ENCODE peak calls at places on chromosomes 1 and 21, in six cellular contexts. One of them, this sample, is unnamed. For H3K27me3, the result is how much of the 10 kb centered on the place peaks cover.

GRCh38 chr1:209989525-209989924 is 51.5 kb downstream of the SYT14 start:
- DNase-seq in esophagus squamous epithelium: no peak
- DNase-seq in effector memory CD4-positive, alpha-beta T cell: no peak
- DNase-seq in SJSA1: peak
- DNase-seq in lung: no peak
- DNase-seq in ovary: no peak
- DNase-seq in this sample: no peak

GRCh38 chr1:182752827-182753104 is 36.8 kb upstream of the NPL start:
- DNase-seq in ovary: no peak
- DNase-seq in lung: no peak
- DNase-seq in effector memory CD4-positive, alpha-beta T cell: no peak
- DNase-seq in esophagus squamous epithelium: no peak
- DNase-seq in SJSA1: no peak
- DNase-seq in this sample: no peak

GRCh38 chr21:41095983-41096382 is 72.0 kb upstream of the BACE2 start:
- DNase-seq in effector memory CD4-positive, alpha-beta T cell: no peak
- DNase-seq in SJSA1: no peak
- DNase-seq in ovary: no peak
- DNase-seq in lung: no peak
- DNase-seq in esophagus squamous epithelium: no peak
- DNase-seq in this sample: no peak

GRCh38 chr1:212514056-212514614 is 81.4 kb downstream of the NENF start:
- DNase-seq in lung: peak
- DNase-seq in effector memory CD4-positive, alpha-beta T cell: no peak
- DNase-seq in ovary: no peak
- DNase-seq in SJSA1: peak
- DNase-seq in esophagus squamous epithelium: no peak
- DNase-seq in this sample: no peak

GRCh38 chr1:111506561-111506960 is 3.1 kb upstream of the ADORA3 start:
- DNase-seq in esophagus squamous epithelium: no peak
- DNase-seq in SJSA1: no peak
- DNase-seq in lung: no peak
- DNase-seq in effector memory CD4-positive, alpha-beta T cell: no peak
- DNase-seq in ovary: no peak
- DNase-seq in this sample: no peak

GRCh38 chr1:184483101-184483813 is 96.4 kb downstream of the C1orf21 start:
- DNase-seq in effector memory CD4-positive, alpha-beta T cell: no peak
- DNase-seq in ovary: no peak
- DNase-seq in lung: peak
- DNase-seq in SJSA1: no peak
- DNase-seq in esophagus squamous epithelium: no peak
- DNase-seq in this sample: peak

GRCh38 chr1:202698276-202698675 is 12.0 kb downstream of the SYT2 start:
- DNase-seq in esophagus squamous epithelium: no peak
- DNase-seq in effector memory CD4-positive, alpha-beta T cell: no peak
- DNase-seq in SJSA1: no peak
- DNase-seq in lung: no peak
- DNase-seq in ovary: no peak
- DNase-seq in this sample: no peak

GRCh38 chr1:61641578-61642336 is 83.2 kb downstream of the TM2D1 start:
- DNase-seq in ovary: peak
- DNase-seq in effector memory CD4-positive, alpha-beta T cell: no peak
- DNase-seq in SJSA1: peak
- DNase-seq in esophagus squamous epithelium: no peak
- DNase-seq in lung: peak
- DNase-seq in this sample: peak

GRCh38 chr1:26127235-26128163 is 15.9 kb downstream of the PDIK1L start:
- DNase-seq in ovary: no peak
- DNase-seq in esophagus squamous epithelium: no peak
- DNase-seq in lung: no peak
- DNase-seq in SJSA1: no peak
- DNase-seq in effector memory CD4-positive, alpha-beta T cell: no peak
- DNase-seq in this sample: no peak

GRCh38 chr1:85282424-85282823 is 6.0 kb upstream of the BCL10 start:
- DNase-seq in ovary: no peak
- DNase-seq in esophagus squamous epithelium: no peak
- DNase-seq in effector memory CD4-positive, alpha-beta T cell: no peak
- DNase-seq in lung: no peak
- DNase-seq in SJSA1: no peak
- DNase-seq in this sample: no peak

GRCh38 chr1:53765656-53766055 is 26.7 kb upstream of the GLIS1 start:
- DNase-seq in lung: no peak
- DNase-seq in effector memory CD4-positive, alpha-beta T cell: no peak
- DNase-seq in SJSA1: peak
- DNase-seq in ovary: no peak
- DNase-seq in esophagus squamous epithelium: no peak
- DNase-seq in this sample: no peak

GRCh38 chr1:40919475-40920011 is 57.4 kb upstream of the CITED4 start:
- DNase-seq in esophagus squamous epithelium: no peak
- DNase-seq in SJSA1: no peak
- DNase-seq in ovary: no peak
- DNase-seq in effector memory CD4-positive, alpha-beta T cell: no peak
- DNase-seq in lung: no peak
- DNase-seq in this sample: no peak

GRCh38 chr1:218705391-218705790 is 360.3 kb downstream of the TGFB2 start:
- DNase-seq in effector memory CD4-positive, alpha-beta T cell: no peak
- DNase-seq in ovary: no peak
- DNase-seq in SJSA1: no peak
- DNase-seq in lung: no peak
- DNase-seq in esophagus squamous epithelium: no peak
- DNase-seq in this sample: no peak

GRCh38 chr1:32972814-32973428 is 8.3 kb upstream of the RNF19B start:
- DNase-seq in ovary: peak
- DNase-seq in effector memory CD4-positive, alpha-beta T cell: no peak
- DNase-seq in SJSA1: peak
- DNase-seq in esophagus squamous epithelium: no peak
- DNase-seq in lung: peak
- DNase-seq in this sample: no peak

GRCh38 chr1:182397653-182398388 is 2.6 kb downstream of the TEDDM1 start:
- DNase-seq in effector memory CD4-positive, alpha-beta T cell: no peak
- DNase-seq in esophagus squamous epithelium: no peak
- DNase-seq in lung: peak
- DNase-seq in SJSA1: no peak
- DNase-seq in ovary: no peak
- DNase-seq in this sample: no peak

GRCh38 chr1:220876511-220877347 is 2.5 kb upstream of the HLX start:
- DNase-seq in effector memory CD4-positive, alpha-beta T cell: no peak
- DNase-seq in lung: no peak
- DNase-seq in SJSA1: no peak
- DNase-seq in esophagus squamous epithelium: no peak
- DNase-seq in ovary: no peak
- DNase-seq in this sample: no peak

GRCh38 chr1:183180213-183180612 is 5.9 kb upstream of the LAMC2 start:
- DNase-seq in ovary: no peak
- DNase-seq in lung: peak
- DNase-seq in effector memory CD4-positive, alpha-beta T cell: no peak
- DNase-seq in SJSA1: no peak
- DNase-seq in esophagus squamous epithelium: no peak
- DNase-seq in this sample: peak

GRCh38 chr1:144101397-144102050 is 129.7 kb upstream of the FAM72C start:
- DNase-seq in esophagus squamous epithelium: no peak
- DNase-seq in ovary: peak
- DNase-seq in SJSA1: no peak
- DNase-seq in effector memory CD4-positive, alpha-beta T cell: peak
- DNase-seq in lung: peak
- DNase-seq in this sample: no peak

GRCh38 chr21:41361786-41362604 is at the start of gene MX2:
- DNase-seq in lung: peak
- DNase-seq in esophagus squamous epithelium: peak
- DNase-seq in effector memory CD4-positive, alpha-beta T cell: peak
- DNase-seq in ovary: no peak
- DNase-seq in SJSA1: peak
- DNase-seq in this sample: peak

GRCh38 chr1:204623894-204624361 is 61.6 kb downstream of the LRRN2 start:
- DNase-seq in esophagus squamous epithelium: no peak
- DNase-seq in ovary: no peak
- DNase-seq in lung: no peak
- DNase-seq in effector memory CD4-positive, alpha-beta T cell: no peak
- DNase-seq in SJSA1: no peak
- DNase-seq in this sample: no peak

GRCh38 chr1:26630634-26631033 is 65.2 kb upstream of the ARID1A start:
- DNase-seq in SJSA1: no peak
- DNase-seq in ovary: no peak
- DNase-seq in lung: no peak
- DNase-seq in esophagus squamous epithelium: no peak
- DNase-seq in effector memory CD4-positive, alpha-beta T cell: no peak
- DNase-seq in this sample: no peak

DNA sequence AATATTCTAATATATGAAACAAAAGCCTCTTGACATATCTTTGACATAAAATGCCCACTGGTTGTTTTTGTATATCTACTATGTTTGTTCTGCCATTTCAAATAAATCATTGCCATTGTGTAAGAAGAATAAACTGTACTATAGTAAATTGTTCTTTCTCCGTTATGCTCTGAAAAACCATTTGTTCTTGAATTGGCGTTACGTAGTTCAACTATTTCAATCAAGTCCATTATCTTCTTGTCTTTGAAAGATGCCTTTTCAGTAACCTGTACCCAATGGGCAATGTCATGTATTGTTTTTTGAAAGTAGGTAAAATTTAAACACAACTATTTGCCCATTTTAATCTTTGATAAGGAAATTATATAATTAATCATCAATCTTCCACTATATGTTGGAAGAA is 294.7 kb downstream of the PTPRC start:
- DNase-seq in ovary: no peak
- DNase-seq in effector memory CD4-positive, alpha-beta T cell: no peak
- DNase-seq in SJSA1: peak
- DNase-seq in lung: no peak
- DNase-seq in esophagus squamous epithelium: no peak
- DNase-seq in this sample: no peak
- H3K4me3 ChIP-seq in ovary: no peak
- H3K4me3 ChIP-seq in effector memory CD4-positive, alpha-beta T cell: no peak
- H3K4me3 ChIP-seq in SJSA1: peak
- H3K4me3 ChIP-seq in lung: no peak
- H3K4me3 ChIP-seq in esophagus squamous epithelium: peak
- H3K4me3 ChIP-seq in this sample: peak

GRCh38 chr1:3989465-3989864 is 89.4 kb upstream of the C1orf174 start:
- DNase-seq in esophagus squamous epithelium: no peak
- DNase-seq in ovary: no peak
- DNase-seq in effector memory CD4-positive, alpha-beta T cell: no peak
- DNase-seq in SJSA1: no peak
- DNase-seq in lung: no peak
- DNase-seq in this sample: no peak
- H3K27me3 ChIP-seq in esophagus squamous epithelium: under half
- H3K27me3 ChIP-seq in ovary: under half
- H3K27me3 ChIP-seq in effector memory CD4-positive, alpha-beta T cell: under half
- H3K27me3 ChIP-seq in SJSA1: under half
- H3K27me3 ChIP-seq in lung: under half
- H3K27me3 ChIP-seq in this sample: under half

DNA sequence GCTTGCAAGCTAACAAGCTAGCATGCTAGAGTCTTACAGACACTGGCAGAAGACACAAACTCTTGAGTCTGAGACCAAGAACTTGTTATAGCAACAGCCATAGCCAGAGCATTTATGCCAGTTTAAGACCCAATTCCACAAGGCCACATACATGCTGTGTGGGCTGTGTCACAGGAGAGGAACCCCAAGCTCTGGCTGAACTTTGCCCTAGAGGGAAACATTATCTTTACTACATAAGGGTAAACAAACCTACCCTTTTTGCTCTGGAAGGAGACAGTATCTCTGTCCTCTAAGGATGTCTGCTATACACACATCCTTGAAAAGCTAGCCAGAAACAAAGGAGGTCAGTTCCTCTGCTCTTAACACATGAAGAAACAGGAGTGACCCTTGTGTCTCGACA is 70.3 kb downstream of the HSF2BP start:
- DNase-seq in esophagus squamous epithelium: no peak
- DNase-seq in lung: no peak
- DNase-seq in SJSA1: no peak
- DNase-seq in effector memory CD4-positive, alpha-beta T cell: no peak
- DNase-seq in ovary: no peak
- DNase-seq in this sample: no peak
- H3K4me3 ChIP-seq in esophagus squamous epithelium: no peak
- H3K4me3 ChIP-seq in lung: no peak
- H3K4me3 ChIP-seq in SJSA1: no peak
- H3K4me3 ChIP-seq in effector memory CD4-positive, alpha-beta T cell: no peak
- H3K4me3 ChIP-seq in ovary: no peak
- H3K4me3 ChIP-seq in this sample: no peak

GRCh38 chr21:22892757-22893156 is 1894.5 kb downstream of the NCAM2 start:
- DNase-seq in esophagus squamous epithelium: no peak
- DNase-seq in effector memory CD4-positive, alpha-beta T cell: no peak
- DNase-seq in ovary: no peak
- DNase-seq in lung: no peak
- DNase-seq in SJSA1: no peak
- DNase-seq in this sample: no peak

GRCh38 chr21:22889445-22889844 is 1891.2 kb downstream of the NCAM2 start:
- DNase-seq in esophagus squamous epithelium: no peak
- DNase-seq in lung: no peak
- DNase-seq in SJSA1: no peak
- DNase-seq in ovary: no peak
- DNase-seq in effector memory CD4-positive, alpha-beta T cell: no peak
- DNase-seq in this sample: no peak

GRCh38 chr21:22890656-22891055 is 1892.4 kb downstream of the NCAM2 start:
- DNase-seq in lung: no peak
- DNase-seq in esophagus squamous epithelium: no peak
- DNase-seq in effector memory CD4-positive, alpha-beta T cell: no peak
- DNase-seq in SJSA1: no peak
- DNase-seq in ovary: no peak
- DNase-seq in this sample: no peak

DNA sequence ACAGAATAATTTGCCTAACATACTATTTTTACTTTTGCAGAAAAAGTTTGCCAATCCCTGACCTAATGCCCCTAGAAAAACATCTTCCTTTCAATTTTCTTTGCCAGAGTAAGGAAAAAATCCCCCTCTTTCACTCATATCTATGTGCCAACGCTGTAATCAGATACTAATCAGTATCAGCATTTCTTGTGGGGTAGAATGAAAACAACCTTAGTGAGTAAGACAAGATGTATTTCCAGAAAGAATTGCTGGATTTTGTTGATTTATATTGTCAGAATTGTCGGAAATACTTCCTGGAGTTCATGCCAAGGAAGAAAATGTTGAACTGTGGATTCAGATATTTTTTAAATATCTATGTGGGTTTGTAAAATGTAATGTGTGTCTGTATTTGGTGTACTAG is 1893.8 kb downstream of the NCAM2 start:
- DNase-seq in effector memory CD4-positive, alpha-beta T cell: no peak
- DNase-seq in SJSA1: no peak
- DNase-seq in esophagus squamous epithelium: no peak
- DNase-seq in ovary: no peak
- DNase-seq in lung: no peak
- DNase-seq in this sample: no peak
- H3K27me3 ChIP-seq in effector memory CD4-positive, alpha-beta T cell: under half
- H3K27me3 ChIP-seq in SJSA1: under half
- H3K27me3 ChIP-seq in esophagus squamous epithelium: under half
- H3K27me3 ChIP-seq in ovary: under half
- H3K27me3 ChIP-seq in lung: under half
- H3K27me3 ChIP-seq in this sample: under half

DNA sequence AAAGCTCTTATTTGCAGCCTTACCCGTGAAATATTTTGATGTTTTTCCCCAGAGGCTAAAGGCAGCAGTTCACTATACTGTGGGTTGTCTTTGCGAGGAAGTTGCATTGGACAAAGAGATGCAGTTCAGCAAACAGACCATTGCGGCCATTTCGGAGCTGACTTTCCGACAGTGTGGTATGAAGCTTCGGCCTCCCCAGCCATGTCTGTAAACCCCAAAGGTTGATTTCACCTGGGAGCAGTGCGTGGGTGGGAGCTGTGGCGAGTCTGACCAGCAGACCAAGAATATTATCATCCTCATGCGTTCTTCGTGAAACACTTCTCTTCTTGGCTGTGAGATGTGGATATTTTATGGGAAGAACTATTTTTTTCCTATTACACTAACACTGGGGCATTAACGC is 3.6 kb downstream of the CENPS start:
- DNase-seq in ovary: no peak
- DNase-seq in effector memory CD4-positive, alpha-beta T cell: no peak
- DNase-seq in esophagus squamous epithelium: no peak
- DNase-seq in SJSA1: no peak
- DNase-seq in lung: no peak
- DNase-seq in this sample: no peak
- H3K4me3 ChIP-seq in ovary: no peak
- H3K4me3 ChIP-seq in effector memory CD4-positive, alpha-beta T cell: no peak
- H3K4me3 ChIP-seq in esophagus squamous epithelium: no peak
- H3K4me3 ChIP-seq in SJSA1: no peak
- H3K4me3 ChIP-seq in lung: no peak
- H3K4me3 ChIP-seq in this sample: no peak

This sample was measured in AG04450.